ENCODE peak calls at places on chromosomes 13 and 19, in eight cellular contexts. R is IMR-90, N is left ventricle myocardium superior, C is astrocyte of the hippocampus, A is GM12878, V is RWPE1, S is iPS DF 19.7, O is EL. P is an unnamed sample.

GRCh38 chr13:95355491-95355890 is 54.2 kb upstream of the ABCC4 start:
- DNase-seq in R (peak; percentile 78), N (no peak), C (peak; percentile 78), A (no peak), V (no peak), S (no peak), O (peak; percentile 60), P (no peak)

GRCh38 chr19:48683349-48683748 is 10.5 kb upstream of the NTN5 start:
- DNase-seq in R (peak; percentile 19), N (peak; percentile 80), C (peak; percentile 55), A (no peak), V (no peak), S (no peak), O (peak; percentile 55), P (no peak)

GRCh38 chr13:47903836-47904235 is 97.2 kb downstream of the SUCLA2 start:
- DNase-seq in R (peak; percentile 77), N (no peak), C (peak; percentile 24), A (no peak), V (peak; percentile 57), S (no peak), O (peak; percentile 77), P (peak; percentile 75)

GRCh38 chr13:98503175-98504028 is 73.5 kb downstream of the STK24 start:
- DNase-seq in R (peak; percentile 38), N (no peak), C (no peak), A (no peak), V (no peak), S (no peak), O (no peak), P (no peak)

GRCh38 chr19:45451181-45451849 is 16.5 kb upstream of the FOSB start:
- DNase-seq in R (peak; percentile 88), N (peak; percentile 44), C (peak; percentile 66), A (no peak), V (no peak), S (no peak), O (peak; percentile 56), P (peak; percentile 22)

GRCh38 chr13:75726313-75726712 is 90.2 kb downstream of the LMO7 start:
- DNase-seq in R (no peak), N (no peak), C (no peak), A (no peak), V (no peak), S (no peak), O (no peak), P (no peak)

GRCh38 chr13:50275392-50276063 is 260.3 kb downstream of the KCNRG start:
- DNase-seq in R (no peak), N (no peak), C (no peak), A (no peak), V (no peak), S (no peak), O (no peak), P (no peak)

GRCh38 chr19:47227347-47228167 is 3.4 kb downstream of the BBC3 start:
- DNase-seq in R (peak; percentile 94), N (peak; percentile 91), C (peak; percentile 92), A (peak; percentile 69), V (peak; percentile 86), S (peak; percentile 97), O (peak; percentile 98), P (peak; percentile 70)

GRCh38 chr13:38804536-38804935 is 117.7 kb downstream of the FREM2 start:
- DNase-seq in R (no peak), N (no peak), C (peak; percentile 62), A (no peak), V (peak; percentile 10), S (no peak), O (no peak), P (no peak)

GRCh38 chr19:5832049-5832448 is 7.5 kb downstream of the FUT6 start:
- DNase-seq in R (no peak), N (no peak), C (no peak), A (no peak), V (no peak), S (no peak), O (no peak), P (no peak)

GRCh38 chr13:95391325-95391724 is 90.1 kb upstream of the ABCC4 start:
- DNase-seq in R (no peak), N (no peak), C (no peak), A (no peak), V (no peak), S (no peak), O (no peak), P (no peak)

GRCh38 chr19:406121-406711 is 2.7 kb downstream of the C2CD4C start:
- DNase-seq in R (no peak), N (no peak), C (peak; percentile 16), A (no peak), V (no peak), S (no peak), O (no peak), P (no peak)

GRCh38 chr13:111327701-111328100 is 7.3 kb downstream of the TEX29 start:
- DNase-seq in R (no peak), N (no peak), C (no peak), A (no peak), V (no peak), S (no peak), O (no peak), P (no peak)

GRCh38 chr19:18282021-18282787 is 782 bp upstream of the JUND start:
- DNase-seq in R (no peak), N (peak; percentile 65), C (no peak), A (no peak), V (no peak), S (no peak), O (no peak), P (no peak)

GRCh38 chr13:51347099-51347498 is 7.6 kb downstream of the SERPINE3 start:
- DNase-seq in R (no peak), N (no peak), C (no peak), A (no peak), V (no peak), S (no peak), O (no peak), P (no peak)

GRCh38 chr13:47484564-47484963 is 516.5 kb downstream of the SUCLA2 start:
- DNase-seq in R (peak; percentile 89), N (no peak), C (peak; percentile 68), A (no peak), V (no peak), S (no peak), O (peak; percentile 72), P (no peak)

GRCh38 chr19:33419763-33420080 is 46.2 kb downstream of the CEBPG start:
- DNase-seq in R (no peak), N (no peak), C (no peak), A (no peak), V (no peak), S (no peak), O (no peak), P (no peak)

GRCh38 chr19:17296278-17296677 is 6.9 kb downstream of the ABHD8 start:
- DNase-seq in R (peak; percentile 36), N (no peak), C (peak; percentile 28), A (no peak), V (peak; percentile 72), S (no peak), O (peak; percentile 72), P (peak; percentile 14)

GRCh38 chr19:6048808-6049405 is 61.4 kb downstream of the RFX2 start:
- DNase-seq in R (peak; percentile 65), N (peak; percentile 82), C (peak; percentile 89), A (peak; percentile 35), V (peak; percentile 83), S (no peak), O (peak; percentile 75), P (peak; percentile 67)

GRCh38 chr19:13841339-13842293 is 35.3 kb upstream of the NANOS3 start:
- DNase-seq in R (no peak), N (peak; percentile 75), C (peak; percentile 63), A (no peak), V (no peak), S (no peak), O (peak; percentile 52), P (no peak)

GRCh38 chr13:27171244-27171829 is at the start of gene USP12:
- DNase-seq in R (peak; percentile 22), N (peak; percentile 59), C (peak; percentile 80), A (no peak), V (no peak), S (no peak), O (no peak), P (no peak)

GRCh38 chr13:46132109-46132508 is 27.3 kb upstream of the CPB2 start:
- DNase-seq in R (no peak), N (no peak), C (no peak), A (no peak), V (no peak), S (no peak), O (no peak), P (no peak)

GRCh38 chr19:1131718-1132552 is 28.1 kb downstream of the GPX4 start:
- DNase-seq in R (peak; percentile 88), N (peak; percentile 92), C (peak; percentile 93), A (peak; percentile 21), V (peak; percentile 71), S (no peak), O (peak; percentile 89), P (peak; percentile 74)

GRCh38 chr13:37681295-37682032 is 82.9 kb upstream of the POSTN start:
- DNase-seq in R (peak; percentile 94), N (no peak), C (peak; percentile 60), A (no peak), V (no peak), S (no peak), O (peak; percentile 59), P (no peak)

GRCh38 chr13:28659611-28659970 is 661 bp downstream of the POMP start:
- DNase-seq in R (peak; percentile 75), N (no peak), C (peak; percentile 61), A (no peak), V (peak; percentile 36), S (no peak), O (peak; percentile 60), P (peak; percentile 23)

GRCh38 chr13:44969858-44970484 is 19.3 kb downstream of the NUFIP1 start:
- DNase-seq in R (peak; percentile 71), N (no peak), C (peak; percentile 80), A (no peak), V (peak; percentile 53), S (peak; percentile 28), O (peak; percentile 62), P (peak; percentile 43)

GRCh38 chr13:87810391-87810801 is 139.2 kb downstream of the SLITRK5 start:
- DNase-seq in R (no peak), N (no peak), C (no peak), A (no peak), V (no peak), S (peak; percentile 56), O (no peak), P (no peak)

GRCh38 chr13:99501952-99502310 is 659 bp downstream of the TM9SF2 start:
- DNase-seq in R (peak; percentile 31), N (peak; percentile 32), C (peak; percentile 47), A (no peak), V (no peak), S (no peak), O (peak; percentile 26), P (peak; percentile 41)

GRCh38 chr19:873084-874019 is 13.9 kb downstream of the CFD start:
- DNase-seq in R (peak; percentile 31), N (peak; percentile 62), C (no peak), A (peak; percentile 32), V (peak; percentile 76), S (no peak), O (peak; percentile 24), P (no peak)

GRCh38 chr13:43128504-43128929 is 105.1 kb downstream of the DNAJC15 start:
- DNase-seq in R (no peak), N (peak; percentile 49), C (no peak), A (no peak), V (no peak), S (no peak), O (no peak), P (no peak)

GRCh38 chr13:25249001-25249543 is 38.2 kb downstream of the MTMR6 start:
- DNase-seq in R (peak; percentile 43), N (no peak), C (peak; percentile 64), A (peak; percentile 17), V (no peak), S (no peak), O (peak; percentile 23), P (peak; percentile 45)

GRCh38 chr19:32873560-32873959 is 4.0 kb upstream of the SLC7A9 start:
- DNase-seq in R (no peak), N (no peak), C (no peak), A (no peak), V (no peak), S (no peak), O (no peak), P (no peak)

GRCh38 chr19:39745645-39746044 is 7.8 kb upstream of the CLC start:
- DNase-seq in R (no peak), N (no peak), C (no peak), A (no peak), V (no peak), S (no peak), O (no peak), P (no peak)

GRCh38 chr19:55048446-55048845 is 10.4 kb upstream of the GP6 start:
- DNase-seq in R (no peak), N (no peak), C (no peak), A (no peak), V (no peak), S (no peak), O (no peak), P (no peak)